ENCODE peak calls at places on chromosomes 1 and 21, in four cellular contexts. L, Y, T and N are unnamed samples.

GRCh38 chr1:6625579-6626149 is 996 bp downstream of the THAP3 start:
- DNase-seq in L (peak; percentile 31), Y (no peak), T (peak; percentile 11), N (peak; percentile 9)

GRCh38 chr1:1170891-1171550 is 2.7 kb upstream of the TTLL10 start:
- DNase-seq in L (peak; percentile 2), Y (no peak), T (no peak), N (no peak)

GRCh38 chr1:23718482-23718881 is 24.8 kb upstream of the ELOA start:
- DNase-seq in L (peak; percentile 68), Y (no peak), T (peak; percentile 43), N (no peak)

GRCh38 chr1:179042700-179043099 is 17.0 kb downstream of the FAM20B start:
- DNase-seq in L (no peak), Y (no peak), T (no peak), N (no peak)

GRCh38 chr1:91876040-91876470 is 9.9 kb downstream of the TGFBR3 start:
- DNase-seq in L (no peak), Y (no peak), T (no peak), N (no peak)

GRCh38 chr21:45871616-45872236 is 109.8 kb upstream of the COL6A1 start:
- DNase-seq in L (no peak), Y (no peak), T (no peak), N (no peak)

GRCh38 chr1:36450919-36451305 is 661 bp upstream of the OSCP1 start:
- DNase-seq in L (no peak), Y (no peak), T (no peak), N (no peak)

GRCh38 chr1:13682443-13682842 is 17.5 kb upstream of the PRDM2 start:
- DNase-seq in L (no peak), Y (no peak), T (no peak), N (no peak)

GRCh38 chr1:235866207-235866912 is at the start of gene LYST:
- DNase-seq in L (peak; percentile 43), Y (no peak), T (peak; percentile 28), N (peak; percentile 62)

GRCh38 chr1:223143760-223144248 is 756 bp upstream of the TLR5 start:
- DNase-seq in L (no peak), Y (no peak), T (no peak), N (no peak)

GRCh38 chr1:227948493-227949260 is 945 bp upstream of the WNT9A start:
- DNase-seq in L (peak; percentile 6), Y (peak; percentile 7), T (no peak), N (no peak)

GRCh38 chr1:155092641-155093040 is 14.0 kb downstream of the EFNA3 start:
- DNase-seq in L (no peak), Y (no peak), T (no peak), N (no peak)

GRCh38 chr1:220045356-220046051 is 801 bp downstream of the EPRS1 start:
- DNase-seq in L (no peak), Y (no peak), T (no peak), N (no peak)

GRCh38 chr1:21946836-21947587 is 9.9 kb upstream of the HSPG2 start:
- DNase-seq in L (peak; percentile 41), Y (no peak), T (no peak), N (no peak)
- TF ChIP-seq CTCF in L (no peak), Y (peak; percentile 21), T (no peak), N (no peak)

DNA sequence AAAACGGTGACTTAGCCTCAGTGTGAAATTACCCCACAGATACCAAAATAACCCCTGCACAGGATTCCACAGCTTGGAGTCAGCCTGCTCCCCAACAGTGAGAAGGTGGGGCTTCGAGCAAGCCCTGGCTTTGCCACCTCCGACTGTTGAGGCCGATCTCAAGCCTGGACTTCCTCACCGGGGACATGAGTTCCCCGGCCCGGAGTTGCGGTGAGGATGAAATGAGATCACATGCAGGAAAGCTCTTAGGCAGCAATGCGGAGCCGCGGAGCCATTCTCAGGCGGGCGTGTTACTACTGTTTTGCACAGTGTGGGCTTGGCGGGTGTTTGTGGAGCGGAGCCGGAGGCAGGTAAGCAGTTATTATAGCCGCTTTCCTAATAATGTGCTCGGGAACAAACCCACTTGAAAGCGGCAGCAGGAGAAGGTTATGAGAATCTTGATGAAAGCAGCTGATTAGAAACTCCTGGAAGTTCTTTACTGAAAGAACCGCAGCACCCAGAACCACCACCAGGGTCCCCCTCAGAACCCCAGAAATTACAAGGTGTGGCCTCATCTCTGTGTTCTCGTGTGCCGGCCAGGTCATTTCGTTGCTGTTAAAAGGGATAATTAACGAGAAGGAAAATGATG is 3.9 kb upstream of the CLSTN1 start:
- DNase-seq in L (no peak), Y (no peak), T (no peak), N (no peak)
- TF ChIP-seq CTCF in L (peak; percentile 63), Y (peak; percentile 46), T (peak; percentile 49), N (peak; percentile 73)

GRCh38 chr1:40476924-40477679 is at the start of gene ZFP69:
- DNase-seq in L (peak; percentile 69), Y (peak; percentile 60), T (peak; percentile 68), N (no peak)
- TF ChIP-seq CTCF in L (no peak), Y (no peak), T (no peak), N (no peak)

GRCh38 chr21:20443558-20444155 is 554.6 kb upstream of the NCAM2 start:
- DNase-seq in L (no peak), Y (no peak), T (no peak), N (no peak)
- TF ChIP-seq CTCF in L (peak; percentile 92), Y (peak; percentile 86), T (peak; percentile 75), N (peak; percentile 39)